ENCODE peak calls at places on chromosomes 4 and X, in ten cellular contexts. C is uterus; R is GM23338; W is CD8-positive, alpha-beta T cell; Z is fibroblast of lung; S is lower lobe of right lung; Y is foreskin fibroblast; G is colonic mucosa; H is left lung; E is dorsolateral prefrontal cortex. Q is an unnamed sample.

GRCh38 chr4:40524642-40525041 is 105.0 kb downstream of the RBM47 start:
- DNase-seq in C (no peak), R (no peak), W (no peak), Z (peak; percentile 48), S (no peak), Y (no peak), G (no peak), H (no peak), E (no peak), Q (peak; percentile 70)

GRCh38 chr4:113788888-113789287 is 27.4 kb upstream of the CAMK2D start:
- DNase-seq in C (no peak), R (no peak), W (no peak), Z (no peak), S (no peak), Y (no peak), G (no peak), H (no peak), E (no peak), Q (no peak)

GRCh38 chr4:38865445-38865844 is 2.2 kb upstream of the FAM114A1 start:
- DNase-seq in C (no peak), R (no peak), W (no peak), Z (no peak), S (no peak), Y (no peak), G (peak; percentile 67), H (no peak), E (no peak), Q (no peak)

GRCh38 chr4:121728798-121729226 is 32.0 kb upstream of the ANXA5 start:
- DNase-seq in C (no peak), R (no peak), W (no peak), Z (peak; percentile 92), S (no peak), Y (peak; percentile 84), G (no peak), H (no peak), E (no peak), Q (peak; percentile 74)

GRCh38 chr4:109946120-109946519 is 33.4 kb downstream of the EGF start:
- DNase-seq in C (no peak), R (no peak), W (no peak), Z (no peak), S (no peak), Y (no peak), G (no peak), H (no peak), E (no peak), Q (no peak)

GRCh38 chrX:152637649-152638442 is at the start of gene GABRQ:
- DNase-seq in C (no peak), R (peak; percentile 87), W (no peak), Z (peak; percentile 65), S (peak; percentile 47), Y (peak; percentile 53), G (no peak), H (no peak), E (no peak), Q (peak; percentile 1)

GRCh38 chr4:20432098-20432497 is 180.4 kb downstream of the SLIT2 start:
- DNase-seq in C (no peak), R (no peak), W (no peak), Z (peak; percentile 45), S (no peak), Y (no peak), G (no peak), H (no peak), E (no peak), Q (peak; percentile 51)

GRCh38 chr4:3158841-3159240 is 84.4 kb downstream of the HTT start:
- DNase-seq in C (no peak), R (no peak), W (no peak), Z (no peak), S (no peak), Y (no peak), G (no peak), H (no peak), E (no peak), Q (no peak)

GRCh38 chrX:68880846-68881513 is 52.2 kb downstream of the EFNB1 start:
- DNase-seq in C (no peak), R (peak; percentile 52), W (no peak), Z (no peak), S (no peak), Y (no peak), G (no peak), H (peak; percentile 21), E (no peak), Q (no peak)

GRCh38 chrX:22196151-22196550 is 76.6 kb upstream of the CBLL2 start:
- DNase-seq in C (no peak), R (no peak), W (no peak), Z (no peak), S (no peak), Y (peak; percentile 72), G (no peak), H (no peak), E (no peak), Q (no peak)

GRCh38 chrX:2500681-2501151 is at the start of the genes DHRSX and ZBED1:
- DNase-seq in C (no peak), R (no peak), W (peak; percentile 72), Z (peak; percentile 26), S (peak; percentile 62), Y (peak; percentile 65), G (peak; percentile 43), H (peak; percentile 51), E (no peak), Q (peak; percentile 26)

GRCh38 chrX:124346064-124346876 is at the start of gene SH2D1A:
- DNase-seq in C (no peak), R (no peak), W (peak; percentile 66), Z (no peak), S (no peak), Y (no peak), G (no peak), H (no peak), E (no peak), Q (no peak)

GRCh38 chr4:38859501-38859900 is 2.9 kb upstream of the TLR6 start:
- DNase-seq in C (no peak), R (no peak), W (no peak), Z (no peak), S (no peak), Y (no peak), G (no peak), H (no peak), E (no peak), Q (no peak)

GRCh38 chr4:189084671-189085070 is 856.0 kb upstream of the FRG1 start:
- DNase-seq in C (no peak), R (peak; percentile 51), W (no peak), Z (no peak), S (no peak), Y (no peak), G (no peak), H (no peak), E (no peak), Q (no peak)
- TF ChIP-seq CTCF in C (no peak), R (peak; percentile 38), W (no peak), Z (no peak), S (no peak), Y (no peak), G (no peak), H (no peak), E (no peak), Q (no peak)

DNA sequence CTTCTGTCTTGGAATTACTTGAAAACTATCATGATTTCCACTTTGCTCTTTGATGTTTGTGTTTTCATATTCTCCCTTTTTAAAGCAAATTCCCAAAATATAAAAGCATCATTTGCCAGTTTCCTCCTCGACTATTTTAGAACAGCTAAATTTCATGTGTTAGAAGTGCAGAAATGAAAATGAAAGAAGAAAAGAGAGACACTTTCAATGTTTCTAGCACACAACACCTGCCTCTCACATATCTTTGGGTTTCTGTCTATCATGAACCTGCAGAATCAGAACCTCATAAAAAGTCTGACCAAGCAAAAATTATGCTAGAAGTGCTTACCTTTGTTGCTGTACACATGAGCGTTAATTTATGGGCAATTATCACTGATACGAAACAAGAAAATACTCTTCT is 1.9 kb upstream of the NEUROG2 start:
- DNase-seq in C (no peak), R (no peak), W (no peak), Z (no peak), S (no peak), Y (no peak), G (no peak), H (no peak), E (no peak), Q (no peak)
- H3K4me3 ChIP-seq in C (no peak overlapping the region), R (peak overlapping the region; percentile 60), W (no peak overlapping the region), Z (no peak overlapping the region), S (no peak overlapping the region), Y (no peak overlapping the region), G (no peak overlapping the region), H (no peak overlapping the region), E (no peak overlapping the region), Q (no peak overlapping the region)

DNA sequence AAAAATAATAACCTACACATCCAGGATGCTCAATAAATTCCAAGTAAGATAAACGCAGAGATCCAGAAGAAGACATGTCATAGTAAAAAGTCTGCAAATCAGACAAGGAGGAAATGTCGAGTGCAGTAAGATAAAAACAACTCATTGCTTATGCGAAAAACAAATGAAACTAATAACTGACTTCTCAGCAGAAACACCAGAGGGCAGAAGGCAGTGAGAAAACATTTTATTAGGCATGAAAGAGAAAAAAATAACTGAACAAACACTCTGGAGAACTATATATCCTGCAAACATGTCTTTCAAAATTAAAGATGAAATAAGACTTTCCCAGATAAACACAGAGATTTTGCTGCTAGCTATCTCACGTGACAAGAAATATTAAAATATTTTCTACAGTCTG is 201.3 kb upstream of the CTSO start:
- DNase-seq in C (no peak), R (no peak), W (no peak), Z (no peak), S (no peak), Y (peak; percentile 23), G (no peak), H (no peak), E (no peak), Q (peak; percentile 7)
- TF ChIP-seq CTCF in C (no peak), R (no peak), W (no peak), Z (peak; percentile 31), S (no peak), Y (peak; percentile 16), G (no peak), H (no peak), E (no peak), Q (peak; percentile 29)

GRCh38 chrX:137574784-137575298 is 8.9 kb downstream of the ZIC3 start:
- DNase-seq in C (no peak), R (peak; percentile 52), W (no peak), Z (no peak), S (no peak), Y (no peak), G (no peak), H (no peak), E (no peak), Q (no peak)
- H3K4me3 ChIP-seq in C (no peak overlapping the region), R (peak overlapping the region; percentile 60), W (no peak overlapping the region), Z (no peak overlapping the region), S (no peak overlapping the region), Y (no peak overlapping the region), G (no peak overlapping the region), H (no peak overlapping the region), E (no peak overlapping the region), Q (no peak overlapping the region)

Q was measured in fibroblast of pulmonary artery.